ENCODE peak calls at places on chromosomes 3 and 15, in five cellular contexts. E is foreskin fibroblast; T is posterior vena cava; B is NK-92 treated with Interleukin-12 subunit alpha and Interleukin-12 subunit beta, amount 100 ng/mL, for 24 hours; N is cardiac muscle cell. Q is an unnamed sample.

GRCh38 chr15:39393575-39394335 is 187.1 kb upstream of the THBS1 start:
- DNase-seq in E (no peak), T (no peak), B (no peak), N (no peak), Q (peak)

GRCh38 chr3:134326126-134326525 is 48.1 kb downstream of the AMOTL2 start:
- DNase-seq in E (no peak), T (peak), B (no peak), N (no peak), Q (no peak)

GRCh38 chr3:187943677-187944390 is 198.6 kb upstream of the BCL6 start:
- DNase-seq in E (no peak), T (no peak), B (no peak), N (no peak), Q (no peak)

GRCh38 chr3:170633573-170633972 is 47.7 kb upstream of the SLC7A14 start:
- DNase-seq in E (no peak), T (no peak), B (no peak), N (no peak), Q (no peak)

GRCh38 chr3:69240651-69241578 is 118.5 kb upstream of the LMOD3 start:
- DNase-seq in E (no peak), T (no peak), B (no peak), N (peak), Q (no peak)

GRCh38 chr3:138638641-138639040 is 30.1 kb downstream of the FAIM start:
- DNase-seq in E (peak), T (no peak), B (no peak), N (no peak), Q (no peak)

GRCh38 chr15:74958320-74958907 is 1.8 kb upstream of the RPP25 start:
- DNase-seq in E (peak), T (peak), B (no peak), N (peak), Q (peak)

GRCh38 chr3:188133219-188133618 is 20.7 kb upstream of the LPP start:
- DNase-seq in E (peak), T (no peak), B (no peak), N (no peak), Q (no peak)

GRCh38 chr3:37892917-37893595 is 31.4 kb downstream of the CTDSPL start:
- DNase-seq in E (peak), T (no peak), B (no peak), N (peak), Q (no peak)

GRCh38 chr15:59105839-59106238 is 893 bp downstream of the CCNB2 start:
- DNase-seq in E (no peak), T (no peak), B (no peak), N (no peak), Q (no peak)

GRCh38 chr3:34957707-34958106 is 681.6 kb upstream of the ARPP21 start:
- DNase-seq in E (no peak), T (no peak), B (no peak), N (no peak), Q (no peak)

GRCh38 chr15:83842281-83842680 is 188.4 kb downstream of the ADAMTSL3 start:
- DNase-seq in E (no peak), T (no peak), B (no peak), N (no peak), Q (no peak)

GRCh38 chr3:167008765-167009164 is 371.3 kb downstream of the ZBBX start:
- DNase-seq in E (no peak), T (no peak), B (no peak), N (no peak), Q (no peak)

GRCh38 chr15:90871716-90872480 is 3.5 kb downstream of the FURIN start:
- DNase-seq in E (no peak), T (no peak), B (no peak), N (peak), Q (peak)

Q was measured in transverse colon.